ENCODE peak calls at places on chromosome 7, in six cellular contexts. Y is HepG2, Z is HCT116, E is H1, R is K562, V is GM12878. P is an unnamed sample.

GRCh38 chr7:21507627-21508343 is 35.1 kb upstream of the DNAH11 start:
- DNase-seq in R (peak; percentile 16), Y (peak; percentile 34), V (no peak), E (peak; percentile 78), Z (peak; percentile 4), P (peak; percentile 61)

GRCh38 chr7:83211685-83212084 is 49.0 kb upstream of the PCLO start:
- DNase-seq in Y (no peak), E (no peak), R (no peak), V (no peak), Z (no peak), P (peak; percentile 28)

GRCh38 chr7:106056513-106057203 is 55.5 kb downstream of the SYPL1 start:
- DNase-seq in Z (peak; percentile 57), V (no peak), R (peak; percentile 83), E (peak; percentile 71), Y (peak; percentile 62), P (peak; percentile 69)

GRCh38 chr7:46616636-46617035 is 695.6 kb upstream of the IGFBP3 start:
- DNase-seq in R (no peak), E (no peak), Z (no peak), V (no peak), Y (no peak), P (no peak)

GRCh38 chr7:113710310-113711106 is 208.3 kb downstream of the PPP1R3A start:
- DNase-seq in Y (peak; percentile 63), Z (peak; percentile 85), R (peak; percentile 72), E (no peak), V (peak; percentile 44), P (peak; percentile 81)

GRCh38 chr7:47570649-47571050 is 11.3 kb downstream of the TNS3 start:
- DNase-seq in R (no peak), E (no peak), V (no peak), Z (no peak), Y (no peak), P (no peak)

GRCh38 chr7:87155788-87156187 is 3.5 kb downstream of the DMTF1 start:
- DNase-seq in R (no peak), Z (no peak), V (no peak), E (no peak), Y (no peak), P (no peak)

GRCh38 chr7:24932815-24933214 is 47.2 kb downstream of the OSBPL3 start:
- DNase-seq in E (no peak), Z (no peak), V (no peak), Y (no peak), R (no peak), P (no peak)

GRCh38 chr7:99407849-99408346 is 499 bp downstream of the PDAP1 start:
- DNase-seq in V (no peak), Y (peak; percentile 58), E (no peak), R (no peak), Z (no peak), P (no peak)

GRCh38 chr7:40733578-40733977 is 598.8 kb downstream of the SUGCT start:
- DNase-seq in V (no peak), Y (peak; percentile 66), Z (no peak), E (no peak), R (no peak), P (no peak)

GRCh38 chr7:30247546-30248386 is 36.6 kb upstream of the ZNRF2 start:
- DNase-seq in R (no peak), V (no peak), Z (no peak), E (no peak), Y (no peak), P (no peak)

GRCh38 chr7:33841031-33841430 is 64.3 kb upstream of the BMPER start:
- DNase-seq in R (no peak), V (no peak), E (no peak), Y (no peak), Z (no peak), P (no peak)

GRCh38 chr7:132571970-132572369 is 4.3 kb downstream of the PLXNA4 start:
- DNase-seq in Z (no peak), R (no peak), E (no peak), Y (no peak), V (no peak), P (no peak)

GRCh38 chr7:134548877-134549276 is at the start of gene AKR1B15:
- DNase-seq in E (no peak), V (peak; percentile 62), Z (no peak), R (no peak), Y (no peak), P (no peak)

GRCh38 chr7:66747385-66748126 is 7.0 kb downstream of the RABGEF1 start:
- DNase-seq in V (no peak), Y (no peak), Z (no peak), R (no peak), E (no peak), P (no peak)

GRCh38 chr7:23410446-23411183 is 59.7 kb downstream of the IGF2BP3 start:
- DNase-seq in E (no peak), Z (no peak), Y (no peak), V (peak; percentile 89), R (no peak), P (no peak)

GRCh38 chr7:69042138-69042537 is 556.1 kb upstream of the AUTS2 start:
- DNase-seq in Z (no peak), E (no peak), R (no peak), Y (no peak), V (no peak), P (no peak)

GRCh38 chr7:107209565-107209964 is 40.8 kb downstream of the HBP1 start:
- DNase-seq in E (no peak), V (no peak), Y (no peak), R (no peak), Z (no peak), P (no peak)

GRCh38 chr7:101519324-101520017 is 109.6 kb downstream of the MYL10 start:
- DNase-seq in E (no peak), R (no peak), V (no peak), Z (no peak), Y (no peak), P (no peak)

GRCh38 chr7:131188367-131189339 is 139.0 kb upstream of the MKLN1 start:
- DNase-seq in Y (peak; percentile 28), E (no peak), R (peak; percentile 60), Z (peak; percentile 93), V (peak; percentile 61), P (no peak)

GRCh38 chr7:111363099-111363498 is 199.2 kb downstream of the IMMP2L start:
- DNase-seq in V (no peak), Z (no peak), Y (no peak), R (no peak), E (no peak), P (no peak)

GRCh38 chr7:43698461-43699255 is 30.7 kb downstream of the COA1 start:
- DNase-seq in V (no peak), Y (no peak), E (no peak), R (no peak), Z (no peak), P (no peak)

GRCh38 chr7:78499966-78500365 is 701.4 kb downstream of the PHTF2 start:
- DNase-seq in V (no peak), Y (no peak), R (no peak), E (no peak), Z (no peak), P (no peak)

GRCh38 chr7:15086171-15086745 is 183.7 kb upstream of the DGKB start:
- DNase-seq in Y (no peak), E (no peak), Z (no peak), R (no peak), V (no peak), P (no peak)

GRCh38 chr7:154833839-154834238 is 169.1 kb downstream of the PAXIP1 start:
- DNase-seq in R (no peak), V (no peak), Z (no peak), E (no peak), Y (no peak), P (no peak)

GRCh38 chr7:154835924-154836529 is 166.9 kb downstream of the PAXIP1 start:
- DNase-seq in Y (no peak), V (no peak), E (no peak), Z (no peak), R (no peak), P (no peak)

GRCh38 chr7:154837622-154838021 is 165.3 kb downstream of the PAXIP1 start:
- DNase-seq in Y (no peak), Z (no peak), E (no peak), V (peak; percentile 52), R (no peak), P (no peak)

GRCh38 chr7:154840086-154840485 is 162.8 kb downstream of the PAXIP1 start:
- DNase-seq in E (no peak), R (no peak), V (no peak), Y (no peak), Z (no peak), P (no peak)

DNA sequence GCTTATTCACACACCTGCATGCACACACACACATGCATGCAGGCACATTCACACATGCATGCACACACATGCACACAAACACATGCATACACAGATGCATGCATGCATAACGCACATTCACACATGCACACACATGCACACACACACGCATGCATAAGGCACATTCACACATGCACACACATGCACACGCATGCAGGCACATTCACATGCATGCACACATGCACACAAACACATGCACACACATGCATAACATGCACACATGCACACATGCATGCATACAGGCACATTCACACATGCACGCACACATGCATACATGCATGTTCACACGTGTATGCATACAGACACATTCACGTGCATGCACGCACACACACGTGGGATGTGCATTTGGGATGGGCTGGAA is 165.8 kb downstream of the PAXIP1 start:
- DNase-seq in Z (no peak), E (no peak), Y (no peak), R (no peak), V (no peak), P (no peak)
- H3K4me3 ChIP-seq in Z (no peak overlapping the region), E (no peak overlapping the region), Y (no peak overlapping the region), R (no peak overlapping the region), V (no peak overlapping the region), P (no peak overlapping the region)

GRCh38 chr7:32066441-32066840 is 3.8 kb downstream of the PDE1C start:
- DNase-seq in E (no peak), Z (no peak), Y (no peak), V (no peak), R (no peak), P (no peak)
- TF ChIP-seq YY1 in E (no peak), Z (no peak), Y (no peak), V (no peak), R (no peak), P (no peak)

GRCh38 chr7:96131525-96131924 is 190.4 kb downstream of the SLC25A13 start:
- DNase-seq in R (no peak), Y (no peak), V (no peak), Z (no peak), E (no peak), P (no peak)
- TF ChIP-seq ZNF274 in R (no peak), Y (no peak), V (no peak), Z (no peak), E (no peak), P (no peak)

GRCh38 chr7:74405899-74406512 is 47.7 kb upstream of the GTF2IRD1 start:
- DNase-seq in V (no peak), Z (no peak), E (no peak), Y (no peak), R (no peak), P (no peak)
- H3K4me3 ChIP-seq in V (no peak overlapping the region), Z (no peak overlapping the region), E (no peak overlapping the region), Y (no peak overlapping the region), R (no peak overlapping the region), P (no peak overlapping the region)